ENCODE peak calls at places on chromosomes 12 and 14, in six cellular contexts. X is stimulated activated CD4-positive, alpha-beta T cell treated with anti-CD3 and anti-CD28 coated beads, Interleukin-1b, Interleukin-23, amount 100 ng/mL, for 1 hour; C is GM04503; A is NCI-H1417 treated with DMSO at 0.1 percent for 48 hours; S is naive thymus-derived CD4-positive, alpha-beta T cell; T is activated CD4-positive, alpha-beta T cell treated with anti-CD3 and anti-CD28 coated beads for 48 hours. H is an unnamed sample.

GRCh38 chr12:3727877-3728632 is 24.9 kb downstream of the CRACR2A start:
- DNase-seq in A (no peak), X (no peak), T (peak; percentile 27), S (peak; percentile 27), C (no peak), H (no peak)

GRCh38 chr12:130136536-130136935 is 25.7 kb upstream of the FZD10 start:
- DNase-seq in X (no peak), T (no peak), S (no peak), C (no peak), A (no peak), H (no peak)

GRCh38 chr14:43204816-43205215 is 1302.3 kb downstream of the FSCB start:
- DNase-seq in X (no peak), A (no peak), C (no peak), S (no peak), T (no peak), H (no peak)

GRCh38 chr12:24919346-24920001 is 29.4 kb downstream of the BCAT1 start:
- DNase-seq in A (no peak), S (no peak), X (no peak), C (no peak), T (peak; percentile 59), H (no peak)

GRCh38 chr12:45336331-45336730 is 120.4 kb downstream of the ANO6 start:
- DNase-seq in T (no peak), X (no peak), S (no peak), A (no peak), C (peak; percentile 36), H (no peak)

GRCh38 chr12:2034633-2035420 is 18.0 kb upstream of the CACNA1C start:
- DNase-seq in C (no peak), S (peak; percentile 70), X (peak; percentile 83), A (peak; percentile 58), T (peak; percentile 91), H (peak; percentile 27)

GRCh38 chr12:76874027-76874426 is 4.8 kb downstream of the CSRP2 start:
- DNase-seq in A (no peak), T (no peak), X (no peak), C (no peak), S (no peak), H (no peak)

GRCh38 chr14:68947802-68948201 is 31.3 kb downstream of the ACTN1 start:
- DNase-seq in C (no peak), S (no peak), X (no peak), A (no peak), T (no peak), H (no peak)

GRCh38 chr12:128815779-128816642 is 7.7 kb downstream of the SLC15A4 start:
- DNase-seq in X (no peak), C (no peak), S (no peak), T (no peak), A (no peak), H (no peak)

GRCh38 chr14:72366619-72367018 is 434.4 kb downstream of the RGS6 start:
- DNase-seq in T (no peak), C (no peak), S (no peak), A (no peak), X (no peak), H (no peak)

GRCh38 chr12:52343550-52343949 is 22.4 kb upstream of the KRT83 start:
- DNase-seq in T (no peak), X (no peak), A (no peak), S (no peak), C (no peak), H (no peak)

GRCh38 chr12:76627346-76628135 is 68.0 kb upstream of the OSBPL8 start:
- DNase-seq in T (no peak), A (no peak), S (no peak), C (no peak), X (no peak), H (no peak)

GRCh38 chr14:100764716-100765115 is 38.0 kb downstream of the DLK1 start:
- DNase-seq in C (no peak), S (no peak), T (no peak), X (no peak), A (no peak), H (no peak)

GRCh38 chr14:61304678-61305077 is 16.7 kb upstream of the PRKCH start:
- DNase-seq in X (no peak), A (no peak), C (no peak), S (no peak), T (no peak), H (no peak)

GRCh38 chr14:60183724-60184596 is 18.8 kb upstream of the DHRS7 start:
- DNase-seq in A (no peak), S (peak; percentile 59), C (no peak), T (no peak), X (no peak), H (no peak)

H was measured in GM12864.